ENCODE peak calls at places on chromosomes 6 and 20, in ten cellular contexts. G is cardiac muscle cell; J is CD8-positive, alpha-beta memory T cell; V is endodermal cell; M is mesendoderm; Z is dorsolateral prefrontal cortex; F is GM23248; U is colonic mucosa; C is lung; Y is heart left ventricle. H is an unnamed sample.
A peak's percentile ranks its signal among the peaks of the same experiment; 100 is the strongest.

GRCh38 chr20:38932457-38933120 is 6.4 kb downstream of the FAM83D start:
- DNase-seq in J (no peak), F (peak; percentile 32), Z (no peak), M (peak; percentile 24), G (peak; percentile 92), V (no peak), C (no peak), U (no peak), Y (no peak), H (no peak)

GRCh38 chr6:124970243-124970642 is 8.0 kb downstream of the RNF217 start:
- DNase-seq in V (no peak), M (no peak), C (no peak), Y (no peak), U (no peak), F (peak; percentile 89), G (no peak), J (no peak), Z (no peak), H (no peak)

GRCh38 chr6:35341557-35341956 is 801 bp upstream of the PPARD start:
- DNase-seq in M (peak; percentile 59), J (no peak), Y (no peak), F (no peak), V (peak; percentile 62), C (no peak), G (no peak), U (no peak), Z (no peak), H (no peak)

GRCh38 chr6:154476494-154476893 is 34.0 kb downstream of the CNKSR3 start:
- DNase-seq in G (no peak), Z (no peak), U (no peak), M (no peak), J (no peak), F (no peak), Y (no peak), C (no peak), V (no peak), H (no peak)

GRCh38 chr20:6698056-6698455 is 69.4 kb upstream of the BMP2 start:
- DNase-seq in C (no peak), M (peak; percentile 96), Z (no peak), J (no peak), V (peak; percentile 91), Y (no peak), G (no peak), U (no peak), F (no peak), H (no peak)

GRCh38 chr6:10763006-10763405 is 15.4 kb downstream of the TMEM14B start:
- DNase-seq in V (no peak), U (no peak), C (no peak), F (peak; percentile 43), J (no peak), G (peak; percentile 29), Y (no peak), M (no peak), Z (no peak), H (no peak)

GRCh38 chr20:63322146-63322922 is 29.3 kb downstream of the COL20A1 start:
- DNase-seq in V (no peak), C (no peak), Y (peak; percentile 19), M (no peak), G (no peak), F (no peak), J (no peak), U (no peak), Z (peak; percentile 62), H (no peak)

GRCh38 chr6:118252474-118252873 is 295.6 kb upstream of the PLN start:
- DNase-seq in G (no peak), F (no peak), Z (no peak), M (no peak), V (no peak), U (no peak), J (no peak), C (no peak), Y (no peak), H (no peak)

GRCh38 chr6:107101211-107101610 is 14.1 kb downstream of the BEND3 start:
- DNase-seq in Y (no peak), Z (no peak), G (no peak), V (no peak), C (no peak), U (no peak), F (no peak), M (no peak), J (no peak), H (no peak)

GRCh38 chr6:26273673-26274595 is 91.1 kb upstream of the BTN3A2 start:
- DNase-seq in Z (no peak), M (no peak), F (peak; percentile 56), U (no peak), G (peak; percentile 47), V (no peak), Y (no peak), C (no peak), J (peak; percentile 79), H (no peak)

GRCh38 chr6:47822856-47823554 is 41.2 kb downstream of the OPN5 start:
- DNase-seq in M (peak; percentile 1), Z (no peak), V (no peak), J (no peak), C (no peak), U (no peak), Y (no peak), G (no peak), F (no peak), H (no peak)

GRCh38 chr6:108145639-108146038 is 20.2 kb upstream of the NR2E1 start:
- DNase-seq in V (peak; percentile 58), J (no peak), U (no peak), Z (no peak), M (no peak), G (no peak), C (no peak), F (no peak), Y (no peak), H (no peak)

GRCh38 chr6:128370072-128370471 is 150.3 kb downstream of the PTPRK start:
- DNase-seq in F (peak; percentile 88), M (no peak), U (no peak), V (no peak), G (peak; percentile 52), Z (no peak), J (no peak), C (no peak), Y (no peak), H (no peak)

GRCh38 chr20:56409521-56409920 is 2.5 kb upstream of the CASS4 start:
- DNase-seq in J (no peak), G (peak; percentile 98), F (peak; percentile 26), Z (no peak), M (no peak), C (no peak), V (no peak), Y (no peak), U (no peak), H (peak; percentile 78)

GRCh38 chr20:56412949-56413348 is 889 bp downstream of the CASS4 start:
- DNase-seq in J (no peak), Y (no peak), Z (no peak), G (no peak), U (no peak), F (no peak), C (no peak), V (no peak), M (no peak), H (no peak)

GRCh38 chr20:56409946-56410345 is 2.1 kb upstream of the CASS4 start:
- DNase-seq in Z (no peak), G (no peak), Y (no peak), V (no peak), M (no peak), U (no peak), C (no peak), F (no peak), J (no peak), H (no peak)

GRCh38 chr20:56412473-56412790 is 372 bp downstream of the CASS4 start:
- DNase-seq in Z (no peak), V (no peak), Y (no peak), M (no peak), C (no peak), U (no peak), G (no peak), F (no peak), J (no peak), H (no peak)

GRCh38 chr20:56411759-56412472 is at the start of gene CASS4:
- DNase-seq in Y (no peak), U (no peak), C (no peak), F (peak; percentile 76), G (peak; percentile 94), J (peak; percentile 78), Z (no peak), V (no peak), M (no peak), H (no peak)
- H3K27ac ChIP-seq in Y (peak within 1 kb of the TSS; percentile 78), U (peak within 1 kb of the TSS; percentile 52), C (peak within 1 kb of the TSS; percentile 93), F (peak within 1 kb of the TSS; percentile 88), G (no peak within 1 kb of the TSS), J (peak within 1 kb of the TSS; percentile 69), Z (peak within 1 kb of the TSS; percentile 74), V (no peak within 1 kb of the TSS), M (no peak within 1 kb of the TSS), H (peak within 1 kb of the TSS; percentile 68)

DNA sequence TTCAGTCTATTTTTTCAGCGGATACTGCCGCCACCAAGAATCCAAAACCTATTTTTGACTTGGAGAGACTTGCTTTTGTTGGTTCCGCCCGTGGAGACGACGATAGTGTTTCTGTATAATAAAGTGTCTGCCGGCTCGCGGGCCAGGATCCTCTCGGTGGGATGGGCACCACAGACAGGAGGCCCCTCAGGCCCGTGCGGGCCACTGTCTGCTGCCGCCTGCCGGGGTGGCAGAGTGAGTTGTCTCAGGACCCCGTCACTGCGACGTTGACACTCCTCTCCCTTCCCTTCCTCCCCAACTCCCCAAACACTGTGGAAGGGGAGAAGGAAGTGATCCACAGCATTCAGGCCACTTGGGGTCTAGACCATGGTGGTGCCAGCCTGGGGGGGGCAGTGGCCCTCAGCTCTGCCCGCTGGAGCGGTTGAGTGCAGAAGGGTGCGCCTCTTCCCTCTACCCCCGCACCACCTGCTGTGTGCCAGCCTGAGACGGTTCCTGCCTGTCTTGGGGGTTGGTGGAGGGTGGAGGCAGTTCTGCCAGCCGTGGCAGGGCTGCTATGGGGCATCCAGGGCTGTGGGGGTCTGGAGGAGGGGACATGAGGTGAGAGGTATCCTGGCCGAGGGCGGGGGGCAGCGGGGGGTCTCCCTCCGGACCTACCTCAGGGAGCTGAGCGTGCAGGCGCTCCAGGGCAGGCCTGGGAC is 17.5 kb downstream of the RBM38 start:
- DNase-seq in U (no peak), C (no peak), J (peak; percentile 19), Y (no peak), M (no peak), G (no peak), V (no peak), F (no peak), Z (no peak), H (no peak)
- H3K27ac ChIP-seq in U (no peak overlapping the region), C (no peak overlapping the region), J (peak overlapping the region; percentile 24), Y (no peak overlapping the region), M (no peak overlapping the region), G (peak overlapping the region; percentile 93), V (no peak overlapping the region), F (no peak overlapping the region), Z (no peak overlapping the region), H (no peak overlapping the region)

GRCh38 chr6:90295854-90296345 is 743 bp downstream of the BACH2 start:
- DNase-seq in C (peak; percentile 47), U (peak; percentile 66), M (peak; percentile 86), Y (peak; percentile 71), V (peak; percentile 84), J (peak; percentile 82), Z (peak; percentile 71), F (peak; percentile 74), G (peak; percentile 71), H (peak; percentile 39)
- H3K27ac ChIP-seq in C (peak overlapping the region; percentile 34), U (peak overlapping the region; percentile 50), M (no peak overlapping the region), Y (peak overlapping the region; percentile 89), V (no peak overlapping the region), J (peak overlapping the region; percentile 68), Z (peak overlapping the region; percentile 96), F (no peak overlapping the region), G (peak overlapping the region; percentile 62), H (no peak overlapping the region)

DNA sequence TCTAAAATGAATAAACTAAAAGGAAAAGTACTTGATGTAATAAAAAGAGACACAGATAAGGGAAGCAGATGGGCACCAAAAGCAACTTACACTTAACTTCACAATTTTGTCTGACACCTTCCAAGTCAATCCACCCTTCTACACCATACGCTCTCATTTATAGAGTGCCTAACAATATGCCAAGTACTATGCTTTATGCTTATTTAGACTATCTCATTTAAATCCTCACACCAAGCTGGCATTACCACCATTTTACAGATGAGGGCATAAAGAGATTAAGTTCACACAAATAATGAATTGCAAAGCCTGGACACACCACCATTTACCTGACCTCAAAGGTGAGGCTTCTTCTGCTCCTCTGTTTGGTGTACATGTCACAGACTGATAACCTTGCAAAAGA is 90.6 kb upstream of the DST start:
- DNase-seq in F (no peak), Y (no peak), U (no peak), V (no peak), Z (no peak), M (no peak), G (no peak), J (no peak), C (no peak), H (no peak)
- H3K27ac ChIP-seq in F (no peak overlapping the region), Y (no peak overlapping the region), U (no peak overlapping the region), V (no peak overlapping the region), Z (no peak overlapping the region), M (no peak overlapping the region), G (no peak overlapping the region), J (no peak overlapping the region), C (no peak overlapping the region), H (no peak overlapping the region)